ENCODE peak calls at places on chromosomes 16 and 17, in six cellular contexts. L, M, J, X, G and V are unnamed samples.
A peak's percentile ranks its signal among the peaks of the same experiment; 100 is the strongest.

GRCh38 chr16:30927789-30928378 is 4.5 kb downstream of the FBXL19 start:
- ATAC-seq in L (peak; percentile 78), M (peak; percentile 30), J (peak; percentile 39), X (no peak), G (peak; percentile 25), V (peak; percentile 49)

GRCh38 chr17:33927732-33928133 is 327.4 kb upstream of the CCL2 start:
- ATAC-seq in L (no peak), M (no peak), J (peak; percentile 23), X (no peak), G (no peak), V (peak; percentile 45)

GRCh38 chr17:27343972-27344607 is 50.2 kb downstream of the WSB1 start:
- ATAC-seq in L (no peak), M (no peak), J (no peak), X (no peak), G (no peak), V (no peak)

GRCh38 chr16:26118575-26118974 is 426.8 kb downstream of the HS3ST4 start:
- ATAC-seq in L (no peak), M (no peak), J (no peak), X (no peak), G (no peak), V (no peak)

GRCh38 chr17:4999429-5000093 is 1.8 kb downstream of the KIF1C start:
- ATAC-seq in L (no peak), M (no peak), J (no peak), X (no peak), G (no peak), V (no peak)

GRCh38 chr16:73610605-73611177 is 562.8 kb upstream of the ZFHX3 start:
- ATAC-seq in L (no peak), M (no peak), J (no peak), X (no peak), G (no peak), V (no peak)

GRCh38 chr16:79253100-79253631 is 347.4 kb downstream of the MAF start:
- ATAC-seq in L (no peak), M (no peak), J (no peak), X (no peak), G (no peak), V (no peak)

GRCh38 chr16:30110661-30111060 is 2.7 kb downstream of the GDPD3 start:
- ATAC-seq in L (no peak), M (no peak), J (no peak), X (no peak), G (no peak), V (no peak)

GRCh38 chr16:53664724-53665345 is 38.8 kb downstream of the RPGRIP1L start:
- ATAC-seq in L (peak; percentile 70), M (peak; percentile 44), J (peak; percentile 99), X (peak; percentile 9), G (no peak), V (no peak)

GRCh38 chr17:68580236-68580903 is 20.8 kb downstream of the FAM20A start:
- ATAC-seq in L (no peak), M (peak; percentile 85), J (no peak), X (peak; percentile 64), G (peak; percentile 23), V (peak; percentile 77)

GRCh38 chr17:78854508-78854907 is 13.9 kb upstream of the USP36 start:
- ATAC-seq in L (no peak), M (no peak), J (no peak), X (no peak), G (no peak), V (no peak)

GRCh38 chr17:41547378-41547841 is 19.3 kb upstream of the KRT19 start:
- ATAC-seq in L (no peak), M (peak; percentile 20), J (no peak), X (no peak), G (no peak), V (peak; percentile 9)

GRCh38 chr17:74404218-74404617 is 27.7 kb upstream of the GPRC5C start:
- ATAC-seq in L (no peak), M (no peak), J (no peak), X (no peak), G (no peak), V (no peak)

GRCh38 chr16:29820271-29820701 is at the start of gene MVP:
- ATAC-seq in L (peak; percentile 55), M (no peak), J (peak; percentile 18), X (peak; percentile 37), G (peak; percentile 29), V (peak; percentile 50)

GRCh38 chr17:8503368-8503767 is 67.7 kb downstream of the NDEL1 start:
- ATAC-seq in L (no peak), M (no peak), J (no peak), X (peak; percentile 24), G (no peak), V (no peak)

GRCh38 chr16:1428511-1428910 is 2.4 kb upstream of the PERCC1 start:
- ATAC-seq in L (peak; percentile 92), M (peak; percentile 53), J (peak; percentile 91), X (no peak), G (no peak), V (peak; percentile 30)

GRCh38 chr16:54510619-54511018 is 224.0 kb upstream of the IRX3 start:
- ATAC-seq in L (no peak), M (no peak), J (no peak), X (no peak), G (no peak), V (no peak)

GRCh38 chr16:87431926-87432325 is 39.8 kb downstream of the MAP1LC3B start:
- ATAC-seq in L (no peak), M (no peak), J (no peak), X (no peak), G (no peak), V (peak; percentile 84)

GRCh38 chr17:17416007-17416399 is 60.8 kb upstream of the MED9 start:
- ATAC-seq in L (peak; percentile 82), M (no peak), J (peak; percentile 83), X (peak; percentile 46), G (peak; percentile 41), V (peak; percentile 61)

GRCh38 chr17:21129023-21129681 is 2.4 kb downstream of the DHRS7B start:
- ATAC-seq in L (no peak), M (no peak), J (no peak), X (no peak), G (peak; percentile 51), V (no peak)

GRCh38 chr17:14198013-14198412 is 38.6 kb downstream of the CDRT15 start:
- ATAC-seq in L (no peak), M (peak; percentile 69), J (no peak), X (peak; percentile 68), G (no peak), V (no peak)

GRCh38 chr17:280901-281300 is 71.7 kb downstream of the RPH3AL start:
- ATAC-seq in L (no peak), M (no peak), J (no peak), X (no peak), G (no peak), V (peak; percentile 38)

GRCh38 chr17:65346166-65346565 is 209.0 kb downstream of the RGS9 start:
- ATAC-seq in L (no peak), M (no peak), J (no peak), X (no peak), G (no peak), V (no peak)

GRCh38 chr17:18933102-18934058 is 18.6 kb upstream of the SLC5A10 start:
- ATAC-seq in L (peak; percentile 80), M (peak; percentile 30), J (peak; percentile 66), X (no peak), G (no peak), V (peak; percentile 41)

GRCh38 chr17:37833237-37833859 is 88.5 kb upstream of the HNF1B start:
- ATAC-seq in L (peak; percentile 81), M (no peak), J (peak; percentile 82), X (no peak), G (no peak), V (no peak)

GRCh38 chr17:61002316-61002736 is 324.7 kb downstream of the BCAS3 start:
- ATAC-seq in L (peak; percentile 45), M (peak; percentile 53), J (no peak), X (no peak), G (no peak), V (no peak)

GRCh38 chr17:18967806-18968744 is 16.1 kb downstream of the SLC5A10 start:
- ATAC-seq in L (peak; percentile 14), M (no peak), J (no peak), X (peak; percentile 33), G (no peak), V (peak; percentile 72)

GRCh38 chr17:17144916-17145665 is 61.0 kb downstream of the PLD6 start:
- ATAC-seq in L (no peak), M (peak; percentile 71), J (no peak), X (no peak), G (no peak), V (no peak)

GRCh38 chr17:66965801-66966528 is 1.5 kb downstream of the CACNG4 start:
- ATAC-seq in L (peak; percentile 42), M (peak; percentile 17), J (peak; percentile 54), X (peak; percentile 22), G (peak; percentile 36), V (no peak)

GRCh38 chr16:3131755-3132377 is 3.0 kb upstream of the ZNF213 start:
- ATAC-seq in L (peak; percentile 27), M (no peak), J (peak; percentile 21), X (no peak), G (no peak), V (no peak)

GRCh38 chr17:68396226-68396780 is 61.0 kb downstream of the WIPI1 start:
- ATAC-seq in L (no peak), M (no peak), J (no peak), X (no peak), G (no peak), V (peak; percentile 28)

GRCh38 chr16:1723450-1724147 is 17.6 kb downstream of the MAPK8IP3 start:
- ATAC-seq in L (peak; percentile 71), M (no peak), J (peak; percentile 48), X (peak; percentile 70), G (peak; percentile 43), V (peak; percentile 41)